ENCODE peak calls at places on chromosomes 16 and 17, in five cellular contexts. Q is adrenal gland, K is pancreas, G is stomach, H is prostate gland. X is an unnamed sample.

GRCh38 chr17:41935641-41936040 is 5.2 kb downstream of the ODAD4 start:
- DNase-seq in Q (no peak), K (no peak), G (no peak), H (no peak), X (no peak)

GRCh38 chr17:56867948-56868376 is 34.0 kb downstream of the DGKE start:
- DNase-seq in Q (no peak), K (no peak), G (no peak), H (peak; percentile 21), X (no peak)

GRCh38 chr16:569445-570254 is at the start of gene PIGQ:
- DNase-seq in Q (peak; percentile 85), K (peak; percentile 72), G (peak; percentile 64), H (peak; percentile 40), X (peak; percentile 71)

GRCh38 chr16:65782537-65783290 is 583.8 kb upstream of the CDH5 start:
- DNase-seq in Q (peak; percentile 56), K (no peak), G (no peak), H (peak; percentile 11), X (no peak)

GRCh38 chr17:43396491-43397060 is 2.2 kb upstream of the ARL4D start:
- DNase-seq in Q (no peak), K (no peak), G (no peak), H (no peak), X (no peak)

GRCh38 chr17:231966-232807 is 50.7 kb upstream of the DOC2B start:
- DNase-seq in Q (peak; percentile 76), K (peak; percentile 1), G (no peak), H (no peak), X (peak; percentile 6)

GRCh38 chr17:31687505-31688126 is 171.4 kb downstream of the COPRS start:
- DNase-seq in Q (no peak), K (no peak), G (no peak), H (no peak), X (no peak)

GRCh38 chr16:20901441-20902112 is 1.0 kb downstream of the LYRM1 start:
- DNase-seq in Q (peak; percentile 66), K (peak; percentile 35), G (peak; percentile 68), H (peak; percentile 57), X (peak; percentile 44)

GRCh38 chr17:78166416-78166815 is 2.0 kb upstream of the SYNGR2 start:
- DNase-seq in Q (no peak), K (no peak), G (no peak), H (no peak), X (no peak)

GRCh38 chr17:3982541-3983017 is 18.3 kb upstream of the ATP2A3 start:
- DNase-seq in Q (no peak), K (no peak), G (no peak), H (no peak), X (no peak)

GRCh38 chr16:2027024-2028010 is 615 bp downstream of the NHERF2 start:
- DNase-seq in Q (peak; percentile 19), K (no peak), G (no peak), H (no peak), X (no peak)

GRCh38 chr17:45019177-45019711 is 32.2 kb downstream of the DCAKD start:
- DNase-seq in Q (no peak), K (peak; percentile 42), G (peak; percentile 61), H (no peak), X (peak; percentile 60)

GRCh38 chr16:27828671-27829070 is 234.8 kb downstream of the GSG1L start:
- DNase-seq in Q (no peak), K (no peak), G (no peak), H (no peak), X (no peak)

GRCh38 chr17:61599608-61600007 is 8.6 kb upstream of the NACA2 start:
- DNase-seq in Q (no peak), K (no peak), G (no peak), H (no peak), X (no peak)

GRCh38 chr17:76554131-76554530 is 14.3 kb downstream of the PRCD start:
- DNase-seq in Q (no peak), K (peak; percentile 63), G (peak; percentile 53), H (no peak), X (peak; percentile 75)

GRCh38 chr16:7921360-7921759 is 588.7 kb downstream of the RBFOX1 start:
- DNase-seq in Q (no peak), K (no peak), G (no peak), H (no peak), X (no peak)

GRCh38 chr17:63482509-63482908 is 5.6 kb downstream of the ACE start:
- DNase-seq in Q (no peak), K (no peak), G (no peak), H (no peak), X (no peak)

GRCh38 chr17:83200231-83200699 is 120.9 kb downstream of the METRNL start:
- DNase-seq in Q (peak; percentile 70), K (no peak), G (peak; percentile 70), H (peak; percentile 51), X (peak; percentile 76)

GRCh38 chr17:82281076-82281475 is 7.6 kb upstream of the CSNK1D start:
- DNase-seq in Q (no peak), K (no peak), G (no peak), H (no peak), X (no peak)

GRCh38 chr17:75811174-75811573 is 26.6 kb downstream of the UNK start:
- DNase-seq in Q (no peak), K (no peak), G (no peak), H (no peak), X (no peak)

GRCh38 chr17:7844292-7845154 is 10.3 kb upstream of the TMEM88 start:
- DNase-seq in Q (peak; percentile 97), K (peak; percentile 91), G (peak; percentile 92), H (peak; percentile 95), X (peak; percentile 88)

GRCh38 chr17:36597229-36597628 is 4.2 kb upstream of the MRM1 start:
- DNase-seq in Q (no peak), K (no peak), G (no peak), H (no peak), X (no peak)

GRCh38 chr16:65657051-65657450 is 535.2 kb upstream of the CDH11 start:
- DNase-seq in Q (no peak), K (no peak), G (no peak), H (no peak), X (no peak)

GRCh38 chr16:84236671-84237070 is 3.1 kb downstream of the KCNG4 start:
- DNase-seq in Q (no peak), K (no peak), G (no peak), H (no peak), X (no peak)

GRCh38 chr16:87550510-87550961 is 51.8 kb upstream of the JPH3 start:
- DNase-seq in Q (no peak), K (no peak), G (peak; percentile 63), H (peak; percentile 10), X (peak; percentile 46)

GRCh38 chr17:47172698-47173565 is 16.2 kb downstream of the CDC27 start:
- DNase-seq in Q (no peak), K (no peak), G (no peak), H (no peak), X (no peak)

GRCh38 chr16:68508641-68509240 is 30.4 kb upstream of the ZFP90 start:
- DNase-seq in Q (no peak), K (no peak), G (no peak), H (no peak), X (no peak)

GRCh38 chr17:4788807-4789700 is at the start of gene GLTPD2:
- DNase-seq in Q (no peak), K (no peak), G (no peak), H (no peak), X (no peak)

GRCh38 chr17:5283531-5284315 is 1.6 kb downstream of the RABEP1 start:
- DNase-seq in Q (no peak), K (no peak), G (no peak), H (no peak), X (no peak)

GRCh38 chr17:48893646-48894508 is 1.3 kb downstream of the ATP5MC1 start:
- DNase-seq in Q (no peak), K (no peak), G (no peak), H (no peak), X (no peak)

GRCh38 chr17:60390881-60391418 is 983 bp downstream of the USP32 start:
- DNase-seq in Q (peak; percentile 38), K (peak; percentile 23), G (peak; percentile 30), H (peak; percentile 29), X (no peak)

GRCh38 chr17:8557176-8557806 is 73.2 kb downstream of the MYH10 start:
- DNase-seq in Q (no peak), K (no peak), G (no peak), H (no peak), X (no peak)

GRCh38 chr16:15983898-15984297 is 34.5 kb downstream of the ABCC1 start:
- DNase-seq in Q (no peak), K (no peak), G (no peak), H (no peak), X (peak; percentile 33)

GRCh38 chr17:60769327-60769726 is 91.7 kb downstream of the BCAS3 start:
- DNase-seq in Q (no peak), K (no peak), G (no peak), H (no peak), X (no peak)

GRCh38 chr17:68020451-68020779 is 15.1 kb upstream of the KPNA2 start:
- DNase-seq in Q (no peak), K (no peak), G (no peak), H (no peak), X (no peak)

GRCh38 chr17:77332981-77333685 is 192.4 kb downstream of the SEC14L1 start:
- DNase-seq in Q (no peak), K (no peak), G (peak; percentile 20), H (no peak), X (no peak)

GRCh38 chr17:20975566-20975965 is 67.2 kb downstream of the USP22 start:
- DNase-seq in Q (no peak), K (no peak), G (no peak), H (no peak), X (no peak)
- H3K4me1 ChIP-seq in Q (no peaks in the 10 kb centered on the region), K (peaks cover 7% of the 10 kb centered on the region), G (no peaks in the 10 kb centered on the region), H (no peaks in the 10 kb centered on the region), X (no peaks in the 10 kb centered on the region)

GRCh38 chr16:11100239-11100750 is 155.7 kb downstream of the SOCS1 start:
- DNase-seq in Q (peak; percentile 46), K (no peak), G (peak; percentile 63), H (no peak), X (peak; percentile 62)
- TF ChIP-seq CTCF in Q (peak; percentile 11), K (no peak), G (peak; percentile 29), H (no peak), X (peak; percentile 53)

DNA sequence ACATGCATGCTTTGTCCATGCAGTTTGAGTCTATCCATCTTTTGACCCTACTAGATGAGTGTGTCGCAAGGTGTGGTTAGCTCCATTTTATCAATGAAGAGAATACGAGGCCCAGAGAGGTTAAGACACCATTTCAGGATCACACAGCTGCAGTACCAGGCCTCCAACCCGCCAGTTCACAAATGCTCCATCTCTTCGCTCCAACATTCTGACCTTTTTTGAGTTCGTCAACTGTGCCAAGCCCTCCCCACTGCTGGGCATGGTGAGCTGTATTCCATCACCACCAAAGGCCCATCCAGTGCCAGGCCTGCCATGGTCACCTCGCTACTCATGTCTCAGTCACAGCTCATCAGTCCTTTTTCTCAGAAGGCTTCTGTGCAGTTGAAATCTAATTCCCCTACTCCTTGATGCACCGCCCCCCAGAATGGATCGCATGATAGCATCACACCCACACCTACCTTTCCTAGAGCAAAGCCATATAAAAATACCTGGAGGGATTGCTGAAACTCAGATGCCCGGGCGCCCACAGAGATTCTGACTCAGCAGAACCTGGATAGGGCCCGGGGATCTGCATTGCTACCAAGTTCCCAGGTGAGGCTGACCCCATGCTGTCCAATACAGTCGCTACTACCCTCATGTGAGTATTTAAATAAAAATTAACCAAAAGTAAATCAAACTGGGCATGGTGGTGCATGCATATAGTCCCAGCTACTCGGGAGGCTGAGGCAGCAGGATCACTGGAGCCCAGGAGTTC is 38.0 kb downstream of the ZNF423 start:
- DNase-seq in Q (no peak), K (no peak), G (no peak), H (no peak), X (no peak)
- H3K27ac ChIP-seq in Q (no peak overlapping the region), K (no peak overlapping the region), G (no peak overlapping the region), H (no peak overlapping the region), X (no peak overlapping the region)

GRCh38 chr17:73592531-73592961 is 51.7 kb downstream of the SDK2 start:
- DNase-seq in Q (no peak), K (no peak), G (no peak), H (no peak), X (no peak)
- H3K4me1 ChIP-seq in Q (no peaks in the 10 kb centered on the region), K (no peaks in the 10 kb centered on the region), G (peaks cover 4% of the 10 kb centered on the region), H (no peaks in the 10 kb centered on the region), X (peaks cover 14% of the 10 kb centered on the region)

X was measured in left ventricle myocardium inferior.